ENCODE peak calls at places on chromosomes 16 and 17, in eight cellular contexts. W is A549, A is cardiac muscle cell, M is gastrocnemius medialis, F is HCT116, T is stomach, X is right cardiac atrium, R is HL-60. K is an unnamed sample.

GRCh38 chr16:15403392-15403995 is 7.9 kb downstream of the MPV17L start:
- DNase-seq in W (no peak), A (peak), M (no peak), F (no peak), T (no peak), X (no peak), R (no peak), K (no peak)

GRCh38 chr17:45812102-45812501 is 28.0 kb downstream of the CRHR1 start:
- DNase-seq in W (peak), A (peak), M (no peak), F (peak), T (no peak), X (no peak), R (no peak), K (no peak)

GRCh38 chr16:82949016-82949415 is 322.2 kb downstream of the CDH13 start:
- DNase-seq in W (no peak), A (no peak), M (no peak), F (no peak), T (no peak), X (no peak), R (no peak), K (no peak)

GRCh38 chr16:52416888-52417287 is 130.1 kb downstream of the TOX3 start:
- DNase-seq in W (no peak), A (no peak), M (no peak), F (no peak), T (no peak), X (no peak), R (no peak), K (no peak)

GRCh38 chr17:21532763-21533385 is 156.7 kb downstream of the KCNJ12 start:
- DNase-seq in W (no peak), A (no peak), M (no peak), F (no peak), T (no peak), X (no peak), R (no peak), K (no peak)

GRCh38 chr17:74089869-74090464 is 113.5 kb upstream of the RPL38 start:
- DNase-seq in W (peak), A (peak), M (no peak), F (peak), T (peak), X (no peak), R (peak), K (no peak)

GRCh38 chr16:749010-749409 is 8.2 kb upstream of the CIAO3 start:
- DNase-seq in W (no peak), A (peak), M (no peak), F (no peak), T (no peak), X (no peak), R (no peak), K (no peak)

GRCh38 chr16:75406943-75407342 is 26.4 kb downstream of the CFDP1 start:
- DNase-seq in W (no peak), A (no peak), M (no peak), F (no peak), T (no peak), X (no peak), R (no peak), K (no peak)

GRCh38 chr16:56279914-56280313 is 88.6 kb downstream of the GNAO1 start:
- DNase-seq in W (no peak), A (no peak), M (no peak), F (no peak), T (no peak), X (no peak), R (no peak), K (no peak)

GRCh38 chr17:39755550-39756375 is 18.0 kb downstream of the GRB7 start:
- DNase-seq in W (no peak), A (no peak), M (no peak), F (no peak), T (no peak), X (no peak), R (no peak), K (peak)

GRCh38 chr16:56977256-56977655 is 12.1 kb upstream of the NLRC5 start:
- DNase-seq in W (no peak), A (no peak), M (no peak), F (no peak), T (no peak), X (no peak), R (no peak), K (no peak)

GRCh38 chr16:79571065-79571697 is 29.4 kb downstream of the MAF start:
- DNase-seq in W (no peak), A (no peak), M (no peak), F (no peak), T (no peak), X (no peak), R (no peak), K (no peak)

GRCh38 chr17:7654832-7655540 is 4.3 kb downstream of the ATP1B2 start:
- DNase-seq in W (no peak), A (peak), M (no peak), F (no peak), T (no peak), X (no peak), R (no peak), K (no peak)

GRCh38 chr17:7652659-7653343 is 2.1 kb downstream of the ATP1B2 start:
- DNase-seq in W (no peak), A (no peak), M (no peak), F (no peak), T (no peak), X (no peak), R (no peak), K (no peak)

GRCh38 chr17:7651959-7652658 is 1.4 kb downstream of the ATP1B2 start:
- DNase-seq in W (no peak), A (no peak), M (no peak), F (no peak), T (no peak), X (no peak), R (no peak), K (no peak)

GRCh38 chr17:7650509-7651096 is at the start of gene ATP1B2:
- DNase-seq in W (peak), A (peak), M (peak), F (no peak), T (peak), X (peak), R (no peak), K (peak)

DNA sequence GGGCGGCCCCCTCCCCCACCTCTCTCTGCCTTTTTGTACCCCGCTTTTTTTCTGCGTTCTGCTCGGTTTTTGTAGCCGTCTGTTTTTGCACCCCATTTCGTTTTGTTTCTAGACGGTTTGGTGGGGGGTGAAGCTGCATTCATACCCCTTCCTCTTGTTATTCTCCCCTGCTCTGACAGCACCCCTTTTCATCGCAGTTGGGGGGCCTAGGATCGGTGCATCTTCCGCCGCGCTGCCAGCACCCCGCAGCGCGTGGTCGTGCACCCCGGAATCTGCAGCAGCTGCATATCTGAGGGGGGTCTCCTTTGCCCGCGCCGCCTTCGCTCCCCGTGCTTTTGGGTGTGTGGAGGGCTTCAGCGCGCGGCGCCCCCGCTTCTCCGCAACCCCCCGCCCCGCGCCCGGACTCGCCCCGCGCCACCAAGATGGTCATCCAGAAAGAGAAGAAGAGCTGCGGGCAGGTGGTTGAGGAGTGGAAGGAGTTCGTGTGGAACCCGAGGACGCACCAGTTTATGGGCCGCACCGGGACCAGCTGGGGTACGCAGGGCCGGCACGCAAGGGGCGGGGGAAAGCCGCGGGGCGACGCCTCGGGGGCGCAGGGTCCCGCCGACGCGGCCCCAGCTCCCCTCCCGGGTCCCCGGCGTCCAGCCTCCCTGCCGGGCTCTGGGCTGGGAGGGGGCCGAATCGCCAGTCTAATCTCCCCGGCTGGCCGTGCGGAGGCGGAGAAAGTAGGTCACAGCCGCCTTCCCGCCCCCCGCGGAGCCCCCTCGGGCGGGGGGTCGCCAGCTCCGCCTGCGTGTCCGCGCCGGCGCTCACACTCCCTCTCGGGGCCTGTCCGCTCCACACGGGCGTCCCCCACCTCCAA is 602 bp downstream of the ATP1B2 start:
- DNase-seq in W (no peak), A (no peak), M (no peak), F (no peak), T (no peak), X (no peak), R (no peak), K (no peak)
- H3K27ac ChIP-seq in W (peak), A (peak), M (peak), F (no peak), T (peak), X (no peak), R (no peak), K (peak)

GRCh38 chr17:5500247-5500803 is 14.0 kb downstream of the MIS12 start:
- DNase-seq in W (no peak), A (no peak), M (no peak), F (no peak), T (no peak), X (no peak), R (no peak), K (peak)

GRCh38 chr17:5500804-5501391 is 14.5 kb downstream of the MIS12 start:
- DNase-seq in W (peak), A (peak), M (peak), F (no peak), T (peak), X (peak), R (peak), K (peak)

GRCh38 chr17:5501725-5502124 is 15.4 kb downstream of the MIS12 start:
- DNase-seq in W (no peak), A (no peak), M (no peak), F (no peak), T (no peak), X (no peak), R (no peak), K (no peak)

GRCh38 chr17:5502552-5502951 is 16.2 kb downstream of the MIS12 start:
- DNase-seq in W (no peak), A (no peak), M (no peak), F (no peak), T (no peak), X (no peak), R (no peak), K (no peak)

GRCh38 chr17:5499790-5500189 is 13.4 kb downstream of the MIS12 start:
- DNase-seq in W (no peak), A (no peak), M (no peak), F (no peak), T (no peak), X (no peak), R (no peak), K (peak)
- H3K27ac ChIP-seq in W (no peak), A (no peak), M (no peak), F (no peak), T (no peak), X (no peak), R (no peak), K (no peak)

GRCh38 chr16:87834668-87835473 is 34.4 kb downstream of the SLC7A5 start:
- DNase-seq in W (peak), A (peak), M (no peak), F (no peak), T (no peak), X (peak), R (no peak), K (peak)

GRCh38 chr16:87834015-87834667 is 35.2 kb downstream of the SLC7A5 start:
- DNase-seq in W (peak), A (no peak), M (no peak), F (no peak), T (no peak), X (no peak), R (no peak), K (no peak)

GRCh38 chr16:87836346-87836843 is 32.9 kb downstream of the SLC7A5 start:
- DNase-seq in W (no peak), A (no peak), M (no peak), F (no peak), T (no peak), X (no peak), R (no peak), K (no peak)

GRCh38 chr16:87836844-87837581 is 32.3 kb downstream of the SLC7A5 start:
- DNase-seq in W (no peak), A (peak), M (no peak), F (no peak), T (no peak), X (peak), R (no peak), K (peak)

DNA sequence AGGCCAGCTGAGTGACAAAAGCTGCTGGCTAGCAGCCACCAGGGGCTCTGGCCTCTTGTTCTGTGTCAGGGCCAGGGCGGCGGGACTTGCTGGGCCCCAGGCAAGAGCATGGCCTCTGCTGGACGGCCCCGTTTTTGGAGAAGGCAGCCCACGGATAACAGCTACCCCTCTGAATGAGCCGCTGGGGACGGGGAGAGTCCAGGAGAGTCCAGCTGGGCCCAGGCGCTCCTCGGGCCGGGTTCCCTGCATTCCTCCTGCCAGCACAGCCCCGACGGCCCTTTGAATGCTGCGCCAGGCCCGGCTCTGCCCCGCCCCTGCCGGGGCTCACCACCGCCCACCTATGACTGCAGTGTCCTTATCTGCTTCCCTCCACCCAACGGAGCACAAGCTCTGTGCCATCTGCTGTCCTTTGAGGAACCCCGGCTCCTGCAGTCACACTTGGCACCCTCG is 33.4 kb downstream of the SLC7A5 start:
- DNase-seq in W (no peak), A (no peak), M (no peak), F (no peak), T (no peak), X (peak), R (no peak), K (no peak)
- H3K27ac ChIP-seq in W (peak), A (no peak), M (no peak), F (no peak), T (no peak), X (no peak), R (no peak), K (no peak)

DNA sequence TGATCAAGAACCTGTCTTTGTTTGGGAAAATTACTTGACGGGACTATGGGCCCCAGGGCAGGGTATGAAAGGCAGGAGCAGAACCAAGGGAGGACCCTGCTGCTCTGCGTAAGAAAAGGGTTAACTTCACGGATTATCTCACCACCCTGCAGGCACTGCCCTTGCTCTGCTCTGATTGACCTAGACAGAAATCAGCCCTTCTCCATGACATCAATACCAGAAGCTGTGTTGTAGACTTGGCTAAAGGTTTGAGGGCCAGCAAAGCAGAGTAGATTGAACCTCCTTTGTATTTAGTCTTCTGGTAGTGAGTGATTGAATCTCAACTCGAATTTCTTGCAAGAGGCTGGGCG is 52.9 kb upstream of the ETV4 start:
- DNase-seq in W (no peak), A (no peak), M (no peak), F (no peak), T (no peak), X (no peak), R (no peak), K (no peak)
- H3K27ac ChIP-seq in W (peak), A (no peak), M (no peak), F (no peak), T (no peak), X (no peak), R (no peak), K (no peak)

GRCh38 chr16:89392881-89393730 is 97.3 kb downstream of the ANKRD11 start:
- DNase-seq in W (no peak), A (no peak), M (no peak), F (no peak), T (no peak), X (no peak), R (peak), K (no peak)

GRCh38 chr16:89396156-89396555 is 94.2 kb downstream of the ANKRD11 start:
- DNase-seq in W (no peak), A (no peak), M (no peak), F (no peak), T (no peak), X (no peak), R (no peak), K (no peak)

GRCh38 chr16:89397331-89397861 is 93.0 kb downstream of the ANKRD11 start:
- DNase-seq in W (no peak), A (no peak), M (no peak), F (no peak), T (no peak), X (no peak), R (no peak), K (no peak)

GRCh38 chr16:89393731-89394406 is 96.5 kb downstream of the ANKRD11 start:
- DNase-seq in W (no peak), A (no peak), M (peak), F (no peak), T (peak), X (no peak), R (no peak), K (no peak)

DNA sequence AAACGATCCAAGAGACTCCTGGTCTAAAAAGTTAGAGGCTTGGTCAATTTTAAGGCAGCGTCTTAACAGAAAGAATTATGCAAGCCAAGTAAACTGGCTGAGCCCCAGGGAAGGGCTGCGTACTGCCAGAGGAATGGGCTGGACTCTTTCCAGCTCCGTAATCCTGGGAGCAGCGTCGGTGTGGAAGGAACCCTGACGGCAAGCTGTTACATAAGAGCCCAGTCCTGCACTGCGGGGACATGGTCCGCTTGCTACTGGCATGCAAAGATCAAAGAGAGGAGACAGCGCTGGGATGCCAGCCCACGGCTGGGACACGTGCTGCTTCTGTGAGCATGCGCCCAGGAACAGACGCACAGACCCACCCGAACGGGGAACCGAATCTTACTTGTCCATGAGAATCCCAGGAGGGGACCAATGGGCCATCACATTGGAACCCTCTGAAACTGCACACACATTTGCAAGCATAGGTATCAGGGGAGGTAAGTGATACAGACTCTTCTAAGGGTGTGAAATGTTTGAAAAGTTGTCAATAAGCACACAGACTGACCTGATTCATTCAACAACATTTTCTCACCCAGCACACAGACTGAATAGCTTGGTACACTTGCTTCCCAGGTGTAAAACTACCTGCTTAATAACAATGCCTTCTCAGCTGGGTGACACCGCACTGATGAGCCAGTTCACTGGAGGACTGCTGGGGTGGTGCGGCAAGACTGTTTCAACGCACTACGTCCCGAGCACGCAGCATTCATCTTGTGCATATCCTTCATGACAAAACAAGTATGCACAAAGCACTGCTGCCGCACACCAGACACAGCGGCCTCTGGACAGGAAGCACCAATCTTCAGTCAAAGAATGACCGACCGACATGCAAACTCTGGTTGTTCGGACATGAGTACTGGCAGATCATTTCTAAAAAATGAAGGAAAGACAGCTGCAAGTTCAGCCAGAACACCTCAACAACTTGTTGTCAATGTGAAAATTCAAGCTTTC is 94.9 kb downstream of the ANKRD11 start:
- DNase-seq in W (peak), A (peak), M (peak), F (no peak), T (peak), X (peak), R (no peak), K (no peak)
- H3K27ac ChIP-seq in W (peak), A (peak), M (peak), F (no peak), T (peak), X (peak), R (no peak), K (peak)

GRCh38 chr17:79441607-79442006 is 169.2 kb downstream of the RBFOX3 start:
- DNase-seq in W (no peak), A (no peak), M (no peak), F (no peak), T (no peak), X (no peak), R (no peak), K (no peak)

GRCh38 chr17:79440251-79440650 is 170.6 kb downstream of the RBFOX3 start:
- DNase-seq in W (no peak), A (no peak), M (no peak), F (no peak), T (no peak), X (no peak), R (no peak), K (no peak)

GRCh38 chr17:79438045-79438444 is 172.8 kb downstream of the RBFOX3 start:
- DNase-seq in W (no peak), A (no peak), M (no peak), F (no peak), T (no peak), X (no peak), R (no peak), K (no peak)

GRCh38 chr17:79438936-79439335 is 171.9 kb downstream of the RBFOX3 start:
- DNase-seq in W (no peak), A (no peak), M (no peak), F (no peak), T (no peak), X (no peak), R (no peak), K (no peak)

DNA sequence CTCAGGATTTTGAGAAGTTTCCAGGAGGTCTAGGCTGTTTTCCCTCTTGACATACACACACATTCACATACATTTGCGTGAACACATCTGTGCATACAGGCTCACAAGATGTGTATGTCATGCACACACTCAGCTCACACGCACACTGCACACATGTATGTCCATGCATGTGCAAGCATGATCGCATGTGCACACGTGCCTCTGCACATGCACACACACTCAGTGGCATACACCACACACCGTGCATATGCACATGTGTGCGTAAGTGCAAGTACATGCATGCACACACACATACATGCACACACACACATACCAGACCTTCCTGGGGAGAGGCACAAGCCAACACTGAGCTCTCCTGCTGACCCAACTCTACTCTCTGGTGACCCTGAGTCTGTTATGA is 171.4 kb downstream of the RBFOX3 start:
- DNase-seq in W (no peak), A (no peak), M (no peak), F (no peak), T (no peak), X (no peak), R (no peak), K (no peak)
- H3K27ac ChIP-seq in W (no peak), A (no peak), M (no peak), F (no peak), T (no peak), X (no peak), R (no peak), K (no peak)

GRCh38 chr16:81745704-81746558 is 33.2 kb upstream of the PLCG2 start:
- DNase-seq in W (peak), A (peak), M (peak), F (peak), T (peak), X (peak), R (peak), K (peak)
- H3K27ac ChIP-seq in W (peak), A (no peak), M (no peak), F (peak), T (peak), X (no peak), R (peak), K (no peak)

GRCh38 chr16:31112711-31113419 is 4.6 kb upstream of the KAT8 start:
- DNase-seq in W (no peak), A (no peak), M (peak), F (no peak), T (no peak), X (no peak), R (peak), K (peak)
- H3K27ac ChIP-seq in W (no peak), A (no peak), M (peak), F (no peak), T (peak), X (peak), R (peak), K (peak)